ENCODE peak calls at places on chromosomes 16 and 17, in four cellular contexts. M, V, X and I are unnamed samples.

GRCh38 chr16:46583036-46583435 is 38.1 kb downstream of the SHCBP1 start:
- DNase-seq in M (no peak), X (no peak), V (no peak), I (no peak)

GRCh38 chr17:45127209-45127582 is 5.1 kb downstream of the PLCD3 start:
- DNase-seq in X (no peak), M (no peak), V (no peak), I (no peak)

GRCh38 chr16:74448990-74449389 is 27.7 kb upstream of the CLEC18B start:
- DNase-seq in M (peak; percentile 18), V (peak; percentile 80), X (peak; percentile 50), I (no peak)

GRCh38 chr16:56163938-56164337 is 27.4 kb upstream of the GNAO1 start:
- DNase-seq in X (no peak), M (no peak), V (no peak), I (no peak)

GRCh38 chr16:48035142-48035541 is 120.7 kb downstream of the ABCC12 start:
- DNase-seq in V (no peak), M (no peak), X (no peak), I (no peak)

GRCh38 chr17:15403276-15403939 is 62.0 kb upstream of the TEKT3 start:
- DNase-seq in X (no peak), M (no peak), V (no peak), I (no peak)

GRCh38 chr17:48048321-48049140 is at the start of gene NFE2L1:
- DNase-seq in X (peak; percentile 95), M (peak; percentile 74), V (peak; percentile 96), I (no peak)

GRCh38 chr16:58021661-58022551 is 3.6 kb upstream of the MMP15 start:
- DNase-seq in X (no peak), V (no peak), M (no peak), I (no peak)

GRCh38 chr17:4584125-4584834 is at the start of gene SMTNL2:
- DNase-seq in V (no peak), X (peak; percentile 81), M (no peak), I (no peak)

GRCh38 chr17:2212328-2212981 is 91.1 kb downstream of the SMG6 start:
- DNase-seq in M (peak; percentile 54), X (peak; percentile 70), V (peak; percentile 80), I (no peak)

GRCh38 chr16:3356118-3356517 is 429 bp downstream of the OR2C1 start:
- DNase-seq in M (no peak), V (no peak), X (no peak), I (no peak)

GRCh38 chr17:68567035-68567434 is 34.1 kb downstream of the FAM20A start:
- DNase-seq in V (no peak), X (no peak), M (no peak), I (no peak)

GRCh38 chr17:79215631-79216030 is 141.0 kb downstream of the ENGASE start:
- DNase-seq in V (no peak), M (no peak), X (no peak), I (no peak)

DNA sequence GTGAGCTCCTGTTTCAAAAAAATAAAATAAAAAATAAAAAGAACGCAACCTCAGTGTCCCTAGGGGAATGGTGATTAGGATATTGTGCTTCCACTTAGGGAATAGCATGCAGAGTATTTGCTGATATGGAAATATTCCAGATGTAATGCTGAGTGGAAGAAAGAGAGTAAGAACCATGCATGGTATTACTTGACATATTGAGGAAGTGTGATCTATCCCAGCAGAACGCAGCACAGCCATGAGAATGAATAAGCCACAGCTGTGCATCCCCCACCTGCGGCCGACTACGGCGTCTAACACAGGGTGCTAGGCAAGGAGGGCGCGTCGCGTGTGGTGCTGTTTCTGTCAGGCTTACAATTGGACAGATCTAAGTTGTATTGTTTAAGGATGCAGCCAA is 49.5 kb downstream of the FOXK2 start:
- DNase-seq in M (no peak), X (no peak), V (no peak), I (no peak)
- H3K27ac ChIP-seq in M (no peak overlapping the region), X (peak overlapping the region; percentile 44), V (peak overlapping the region; percentile 55), I (peak overlapping the region; percentile 58)

GRCh38 chr17:83194761-83195329 is 115.4 kb downstream of the METRNL start:
- DNase-seq in M (no peak), X (peak; percentile 29), V (no peak), I (no peak)
- H3K27ac ChIP-seq in M (peak overlapping the region; percentile 62), X (no peak overlapping the region), V (peak overlapping the region; percentile 64), I (no peak overlapping the region)

GRCh38 chr16:66553223-66553622 is 847 bp downstream of the CKLF start:
- DNase-seq in V (no peak), M (no peak), X (no peak), I (no peak)

GRCh38 chr16:66554021-66554420 is 1.6 kb downstream of the CKLF start:
- DNase-seq in V (no peak), X (no peak), M (no peak), I (no peak)

GRCh38 chr16:66552288-66553143 is at the start of gene CKLF:
- DNase-seq in M (peak; percentile 25), V (peak; percentile 91), X (peak; percentile 89), I (no peak)

GRCh38 chr16:66551788-66552287 is 538 bp upstream of the CKLF start:
- DNase-seq in X (no peak), M (no peak), V (no peak), I (no peak)

GRCh38 chr16:66554492-66554891 is 2.1 kb downstream of the CKLF start:
- DNase-seq in X (no peak), M (no peak), V (no peak), I (no peak)
- H3K27ac ChIP-seq in X (no peak overlapping the region), M (no peak overlapping the region), V (no peak overlapping the region), I (no peak overlapping the region)

DNA sequence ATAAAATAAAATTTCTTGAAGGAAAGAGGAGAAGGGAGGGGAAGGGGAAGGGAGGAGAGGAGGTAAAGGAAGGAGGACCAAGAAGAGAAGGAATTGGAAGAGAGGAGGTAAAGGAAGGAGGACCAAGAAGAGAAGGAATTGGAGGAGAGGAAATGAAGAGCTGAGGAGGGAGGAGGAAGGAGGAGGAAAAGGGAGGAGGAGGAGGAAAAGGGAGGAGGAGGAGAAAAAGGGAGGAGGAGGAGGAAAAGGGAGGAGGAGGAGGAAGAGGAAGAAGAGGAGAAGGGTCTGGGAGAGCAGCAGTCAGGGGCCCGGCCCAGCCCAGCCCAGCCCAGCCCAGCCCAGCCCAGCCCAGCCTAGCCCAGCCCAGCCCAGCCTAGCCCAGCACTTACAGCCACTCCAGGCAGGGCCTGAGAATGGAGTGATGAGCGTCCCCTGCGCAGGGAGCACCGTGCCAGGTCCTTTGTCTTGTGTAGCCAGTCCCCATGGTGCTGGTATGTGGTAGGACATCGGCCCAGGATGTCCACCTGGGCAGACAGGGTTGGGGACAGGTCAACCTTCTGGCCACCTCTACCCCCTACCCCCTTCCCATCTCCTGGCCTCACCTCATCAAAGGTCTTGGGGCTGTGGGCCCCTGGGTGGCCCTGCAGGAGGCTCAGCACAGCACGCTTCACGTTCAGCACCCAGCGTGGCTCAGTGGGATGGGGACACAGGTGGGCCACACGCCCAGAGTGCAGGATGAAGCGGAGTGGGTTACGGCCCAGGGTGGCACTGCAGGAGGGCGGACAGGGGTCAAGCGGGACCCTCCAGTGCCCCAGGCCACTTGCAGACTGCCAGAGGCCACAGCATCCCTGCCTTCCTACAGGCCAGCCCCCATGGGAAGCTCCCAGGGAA is 70.9 kb downstream of the LITAF start:
- DNase-seq in V (no peak), X (no peak), M (no peak), I (no peak)
- H3K27ac ChIP-seq in V (no peak overlapping the region), X (no peak overlapping the region), M (no peak overlapping the region), I (no peak overlapping the region)